ENCODE peak calls at places on chromosomes 1 and 21, in eight cellular contexts. H, X, C, U, L, W, A and M are unnamed samples.

GRCh38 chr1:119674835-119675289 is 26.8 kb upstream of the ZNF697 start:
- DNase-seq in H (peak), X (peak), C (no peak), U (no peak), L (peak), W (peak), A (peak), M (peak)

GRCh38 chr1:94580367-94581115 is 39.0 kb upstream of the F3 start:
- DNase-seq in H (no peak), X (no peak), C (no peak), U (no peak), L (peak), W (no peak), A (no peak), M (no peak)

GRCh38 chr1:218674280-218674773 is 329.2 kb downstream of the TGFB2 start:
- DNase-seq in H (peak), X (no peak), C (peak), U (peak), L (peak), W (peak), A (no peak), M (peak)

GRCh38 chr1:78839704-78840277 is 166.7 kb downstream of the ADGRL4 start:
- DNase-seq in H (no peak), X (no peak), C (peak), U (peak), L (peak), W (no peak), A (peak), M (peak)

GRCh38 chr1:158002022-158002629 is 8.7 kb downstream of the KIRREL1 start:
- DNase-seq in H (no peak), X (no peak), C (no peak), U (peak), L (peak), W (no peak), A (peak), M (no peak)

GRCh38 chr1:110309768-110310167 is 29.4 kb upstream of the RBM15 start:
- DNase-seq in H (no peak), X (no peak), C (no peak), U (no peak), L (peak), W (no peak), A (peak), M (no peak)

GRCh38 chr1:30414086-30414850 is 309.1 kb downstream of the MATN1 start:
- DNase-seq in H (peak), X (no peak), C (no peak), U (no peak), L (no peak), W (no peak), A (no peak), M (no peak)

GRCh38 chr1:223811634-223812101 is 34.1 kb downstream of the TP53BP2 start:
- DNase-seq in H (no peak), X (no peak), C (no peak), U (no peak), L (peak), W (peak), A (peak), M (no peak)

GRCh38 chr1:183058835-183059234 is 35.6 kb downstream of the LAMC1 start:
- DNase-seq in H (no peak), X (no peak), C (no peak), U (no peak), L (peak), W (no peak), A (no peak), M (no peak)

DNA sequence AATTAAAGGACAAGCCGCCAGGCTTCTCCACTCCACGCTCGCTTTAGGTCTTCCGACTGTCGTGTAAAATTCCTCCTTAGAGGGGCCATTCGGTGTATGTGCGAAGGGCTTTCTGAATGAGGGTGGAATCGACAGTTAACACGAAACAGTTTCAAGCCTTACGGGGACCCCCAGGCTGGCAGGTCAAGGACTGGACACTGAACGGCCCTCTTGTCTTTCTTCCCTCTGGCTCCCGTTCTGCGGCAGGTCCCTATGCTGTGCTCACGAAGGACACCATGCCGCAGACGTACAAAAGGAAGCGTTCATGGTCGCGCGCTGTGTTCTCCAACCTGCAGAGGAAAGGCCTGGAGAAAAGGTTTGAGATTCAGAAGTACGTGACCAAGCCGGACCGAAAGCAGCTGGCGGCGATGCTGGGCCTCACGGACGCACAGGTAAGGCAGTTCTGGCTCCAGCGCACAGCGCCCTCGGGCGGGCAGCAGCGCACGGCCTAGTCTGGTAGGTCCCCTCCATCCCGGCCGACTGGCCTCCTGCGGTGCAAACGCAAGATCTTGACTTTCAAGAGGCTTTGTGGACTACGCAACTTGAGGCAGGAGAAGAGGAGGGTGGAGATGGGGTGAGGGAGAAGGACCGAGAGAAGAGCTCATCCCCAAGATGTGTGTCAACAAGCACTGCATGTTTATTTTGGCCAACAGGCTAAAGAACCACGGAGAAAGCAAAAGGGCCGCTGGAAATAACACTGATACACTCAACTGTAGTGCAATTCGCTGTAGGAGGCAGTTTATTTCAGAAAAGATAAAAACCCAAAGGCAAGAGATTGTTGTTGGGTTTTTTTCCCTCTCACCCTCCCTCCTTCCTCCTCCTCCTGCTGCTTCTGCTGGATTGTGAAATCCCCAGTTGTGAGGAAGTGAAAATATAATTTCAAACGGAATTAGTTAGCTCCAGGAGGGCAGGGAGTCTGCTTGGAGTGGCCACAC is 3.0 kb downstream of the HLX start:
- DNase-seq in H (no peak), X (no peak), C (no peak), U (peak), L (no peak), W (no peak), A (no peak), M (no peak)
- TF ChIP-seq CTCF in H (no peak), X (no peak), C (peak), U (peak), L (no peak), W (no peak), A (no peak), M (no peak)

GRCh38 chr1:192491804-192492554 is 83.6 kb upstream of the RGS1 start:
- DNase-seq in H (no peak), X (no peak), C (no peak), U (peak), L (peak), W (no peak), A (no peak), M (no peak)
- TF ChIP-seq CTCF in H (no peak), X (no peak), C (no peak), U (no peak), L (no peak), W (no peak), A (no peak), M (no peak)

DNA sequence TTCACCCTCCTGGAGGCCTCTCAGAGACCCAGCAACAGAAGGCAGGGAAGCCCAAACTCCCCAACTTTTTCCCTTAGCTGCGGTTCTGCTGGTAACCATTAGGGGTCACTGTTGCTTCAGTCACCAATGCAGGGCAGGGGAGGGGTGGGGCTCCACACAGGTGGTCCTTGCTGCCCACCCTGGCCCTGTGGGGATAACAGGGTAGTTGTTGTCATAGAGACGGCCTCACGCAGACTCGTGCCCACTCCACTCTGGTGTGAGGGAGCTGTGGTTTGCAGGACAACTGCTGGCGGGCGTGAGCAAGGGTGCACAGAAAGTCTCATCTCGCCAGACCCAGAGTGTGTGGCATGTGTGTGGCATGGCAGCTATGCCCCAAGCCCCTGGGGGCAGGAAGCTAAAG is 19.9 kb downstream of the INSRR start:
- DNase-seq in H (no peak), X (no peak), C (no peak), U (peak), L (peak), W (peak), A (no peak), M (peak)
- TF ChIP-seq CTCF in H (peak), X (peak), C (peak), U (peak), L (peak), W (peak), A (peak), M (peak)

GRCh38 chr1:22376976-22377375 is 74.7 kb upstream of the ZBTB40 start:
- DNase-seq in H (no peak), X (peak), C (no peak), U (no peak), L (peak), W (no peak), A (no peak), M (no peak)

GRCh38 chr1:22376001-22376400 is 75.7 kb upstream of the ZBTB40 start:
- DNase-seq in H (no peak), X (no peak), C (no peak), U (no peak), L (no peak), W (no peak), A (no peak), M (no peak)

GRCh38 chr1:22376546-22376945 is 75.1 kb upstream of the ZBTB40 start:
- DNase-seq in H (no peak), X (no peak), C (no peak), U (no peak), L (no peak), W (no peak), A (no peak), M (no peak)

GRCh38 chr1:22373252-22373651 is 78.4 kb upstream of the ZBTB40 start:
- DNase-seq in H (no peak), X (no peak), C (no peak), U (no peak), L (no peak), W (no peak), A (no peak), M (no peak)

DNA sequence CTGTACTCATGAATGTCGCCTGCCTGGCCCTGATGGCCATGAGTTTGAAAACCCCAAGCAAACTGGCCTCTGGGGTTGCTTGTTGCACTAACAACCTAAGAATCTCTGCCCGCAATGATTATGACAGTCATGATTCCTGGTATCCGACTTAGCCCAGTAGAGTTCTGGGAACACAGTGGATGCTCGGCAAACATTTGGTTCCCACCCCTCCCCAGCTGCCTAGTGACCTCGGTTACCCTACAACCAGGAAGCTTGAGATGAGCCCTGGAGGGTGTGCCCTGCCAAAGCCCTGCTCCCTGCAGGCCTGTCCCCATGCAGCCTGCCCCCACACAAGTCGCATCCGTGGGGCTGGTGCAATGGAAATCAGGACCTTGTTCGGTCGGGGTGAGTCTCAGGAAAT is 76.0 kb upstream of the ZBTB40 start:
- DNase-seq in H (no peak), X (no peak), C (no peak), U (no peak), L (no peak), W (no peak), A (no peak), M (no peak)
- TF ChIP-seq CTCF in H (no peak), X (no peak), C (no peak), U (no peak), L (no peak), W (no peak), A (no peak), M (no peak)

GRCh38 chr1:152479792-152480595 is 30.6 kb upstream of the LCE5A start:
- DNase-seq in H (peak), X (no peak), C (no peak), U (no peak), L (peak), W (no peak), A (no peak), M (peak)
- TF ChIP-seq CTCF in H (peak), X (peak), C (no peak), U (no peak), L (peak), W (peak), A (peak), M (peak)

GRCh38 chr1:32454726-32455125 is 10.1 kb upstream of the ZBTB8B start:
- DNase-seq in H (no peak), X (peak), C (no peak), U (peak), L (peak), W (no peak), A (peak), M (peak)

GRCh38 chr1:32447469-32448185 is 17.2 kb upstream of the ZBTB8B start:
- DNase-seq in H (no peak), X (no peak), C (no peak), U (peak), L (peak), W (no peak), A (peak), M (peak)

DNA sequence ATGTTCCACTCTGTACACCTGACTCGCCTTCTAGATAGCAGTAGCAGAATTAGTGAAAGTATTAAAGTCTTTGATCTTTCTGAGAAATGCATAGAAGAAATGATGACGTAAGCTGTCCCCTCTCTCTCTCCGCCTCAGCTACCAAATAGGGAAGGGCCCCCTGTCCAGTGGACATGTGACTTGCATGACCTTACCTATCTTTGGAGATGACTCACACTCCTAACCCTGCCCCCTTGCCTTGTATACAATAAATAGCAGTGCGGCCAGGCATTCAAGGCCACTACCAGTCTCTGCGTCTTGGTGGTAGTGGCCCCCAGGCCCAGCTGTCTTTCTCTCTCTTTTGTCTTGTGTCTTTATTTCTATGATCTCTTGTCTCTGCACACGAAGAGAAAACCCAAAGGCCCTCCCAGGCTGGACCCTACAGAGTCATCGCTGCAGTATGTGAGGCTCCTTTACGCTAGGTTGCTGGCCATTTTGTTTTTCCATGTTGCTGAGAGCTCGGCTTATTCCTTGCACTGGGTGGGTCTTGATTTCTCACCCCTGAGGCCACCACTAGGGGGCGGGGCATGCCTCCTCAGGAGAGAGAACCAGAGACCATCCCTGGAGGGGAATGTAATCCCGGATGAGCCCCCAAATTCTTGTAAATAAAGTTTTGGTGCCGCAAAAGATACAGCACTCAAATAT is 16.0 kb upstream of the ZBTB8B start:
- DNase-seq in H (no peak), X (no peak), C (no peak), U (peak), L (no peak), W (no peak), A (no peak), M (peak)
- TF ChIP-seq CTCF in H (no peak), X (peak), C (peak), U (peak), L (peak), W (peak), A (peak), M (peak)

DNA sequence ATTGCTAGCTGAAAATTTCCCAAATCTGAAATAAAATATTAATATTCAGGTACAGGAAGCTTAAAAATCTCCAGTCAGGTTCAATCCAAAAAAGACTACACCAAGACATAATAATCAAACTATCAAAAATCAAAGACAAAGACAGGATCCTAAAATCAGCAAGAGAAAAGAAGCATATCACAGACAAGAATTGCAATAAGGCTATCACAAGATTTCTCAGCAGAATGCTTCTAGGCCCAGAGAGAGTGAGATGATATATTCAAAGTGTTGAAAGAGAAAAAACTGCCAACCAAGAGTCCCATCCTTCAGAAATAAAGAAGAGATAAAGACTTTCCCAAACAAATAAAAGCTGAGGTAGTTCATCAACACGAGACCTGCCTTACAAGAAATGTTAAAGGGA is 5.0 kb upstream of the SELP start:
- DNase-seq in H (no peak), X (no peak), C (no peak), U (no peak), L (no peak), W (no peak), A (no peak), M (no peak)
- TF ChIP-seq CTCF in H (no peak), X (no peak), C (no peak), U (no peak), L (no peak), W (no peak), A (no peak), M (no peak)

DNA sequence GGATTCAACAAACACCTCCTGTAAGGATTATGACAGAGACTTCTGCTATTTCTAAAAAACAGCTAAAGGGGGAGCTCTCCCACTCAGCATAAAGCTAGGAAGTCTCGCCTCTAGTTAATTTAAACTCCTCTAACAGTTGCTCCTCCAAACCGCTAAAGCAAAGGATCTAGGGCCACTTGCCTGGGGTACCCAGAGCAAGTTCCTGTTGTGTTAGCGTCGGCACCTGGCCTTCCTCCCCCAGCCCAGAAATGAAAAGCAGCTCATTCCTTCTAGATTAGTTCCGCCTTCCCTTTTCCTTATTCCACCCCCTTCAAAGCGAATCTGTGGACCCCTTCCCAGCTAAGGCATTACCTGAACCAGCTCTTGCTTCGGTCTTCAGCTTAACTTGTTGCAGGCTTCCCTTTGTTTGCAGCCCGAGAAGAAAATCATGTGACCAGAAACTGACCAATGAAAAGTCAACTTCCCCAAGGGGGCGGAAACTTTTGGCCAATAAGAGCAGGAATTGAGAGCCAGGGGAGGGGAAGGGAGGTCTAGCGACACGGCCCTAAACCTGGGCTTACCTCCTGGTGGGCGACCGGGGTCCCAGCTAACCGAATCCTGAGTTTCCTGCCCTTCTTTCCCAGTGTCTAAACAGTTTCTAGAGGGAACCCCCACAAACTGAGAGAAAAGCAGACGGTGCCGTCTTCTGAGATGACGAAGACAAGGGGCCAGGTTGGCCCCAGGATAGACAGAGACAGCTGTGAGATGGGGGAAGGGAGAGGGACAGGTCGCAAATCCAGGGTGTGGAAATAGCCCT is at the start of gene PBXIP1:
- DNase-seq in H (peak), X (peak), C (peak), U (peak), L (peak), W (peak), A (peak), M (peak)
- TF ChIP-seq CTCF in H (no peak), X (peak), C (peak), U (peak), L (peak), W (peak), A (peak), M (peak)

DNA sequence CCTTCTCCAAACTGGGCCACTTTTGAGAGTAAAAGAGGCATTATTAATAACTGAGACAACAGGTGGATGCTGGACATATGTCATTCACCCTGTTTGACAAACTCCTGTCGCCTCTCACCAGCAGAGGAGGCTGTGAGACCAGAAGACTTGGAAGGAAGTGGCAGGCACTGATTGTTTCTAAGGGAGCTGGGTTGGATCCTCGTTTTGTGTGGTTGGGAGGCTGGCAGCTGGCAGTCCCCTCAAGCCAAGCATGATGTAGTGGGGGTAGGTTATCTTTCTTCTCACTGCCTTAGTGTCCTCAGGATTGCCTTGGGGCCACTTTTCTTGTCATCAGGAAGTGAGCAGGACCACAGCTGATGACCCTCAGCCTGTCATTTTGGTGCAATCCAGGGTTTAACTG is 86.5 kb upstream of the KCNJ15 start:
- DNase-seq in H (peak), X (no peak), C (no peak), U (peak), L (peak), W (no peak), A (peak), M (peak)
- TF ChIP-seq CTCF in H (peak), X (peak), C (peak), U (peak), L (peak), W (no peak), A (peak), M (no peak)

DNA sequence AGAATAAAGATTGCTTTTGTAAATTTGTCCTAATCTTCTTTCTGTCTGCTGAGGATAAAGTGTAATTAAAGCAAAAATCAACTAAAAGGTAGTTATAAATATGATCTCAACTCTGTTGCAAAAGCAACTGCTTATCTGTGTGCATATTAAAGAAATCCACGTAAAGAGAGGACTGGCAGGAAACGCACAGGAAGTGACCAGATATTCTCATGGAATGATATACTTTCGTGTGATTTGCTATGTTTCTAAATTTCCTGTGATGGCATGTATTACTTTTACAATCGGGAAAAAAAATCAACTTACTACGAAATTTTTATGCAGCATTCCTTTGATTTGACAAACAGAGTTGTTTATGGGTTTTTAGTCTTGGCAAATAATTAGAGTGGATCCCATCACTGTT is 75.4 kb downstream of the RGS2 start:
- DNase-seq in H (no peak), X (no peak), C (no peak), U (no peak), L (no peak), W (no peak), A (no peak), M (no peak)
- TF ChIP-seq CTCF in H (no peak), X (no peak), C (no peak), U (no peak), L (no peak), W (no peak), A (no peak), M (no peak)